ENCODE peak calls at places on chromosomes 5 and 9, in nine cellular contexts. E is K562, G is stomach, T is HepG2, Z is prostate gland, F is upper lobe of left lung, S is transverse colon, L is GM12878, P is Panc1. R is an unnamed sample.

GRCh38 chr5:40465416-40465815 is 214.3 kb upstream of the PTGER4 start:
- DNase-seq in G (no peak), L (no peak), S (no peak), Z (no peak), T (no peak), P (no peak), E (no peak), F (no peak), R (no peak)

GRCh38 chr9:107707419-107707837 is 217.9 kb upstream of the KLF4 start:
- DNase-seq in L (no peak), F (no peak), E (no peak), S (no peak), Z (no peak), T (no peak), P (no peak), G (no peak), R (no peak)

GRCh38 chr5:82820958-82821880 is 256.0 kb downstream of the TMEM167A start:
- DNase-seq in L (no peak), G (no peak), P (no peak), Z (no peak), T (no peak), S (no peak), E (no peak), F (no peak), R (no peak)

GRCh38 chr9:130327070-130327780 is 61.7 kb downstream of the HMCN2 start:
- DNase-seq in E (peak), T (no peak), F (peak), L (no peak), S (no peak), P (no peak), Z (no peak), G (no peak), R (no peak)

GRCh38 chr9:84072621-84073180 is 92.1 kb downstream of the RMI1 start:
- DNase-seq in Z (no peak), E (no peak), P (no peak), L (no peak), F (no peak), G (no peak), T (no peak), S (no peak), R (no peak)

GRCh38 chr5:120457839-120458507 is 6.1 kb upstream of the PRR16 start:
- DNase-seq in S (peak), P (peak), F (no peak), G (peak), T (peak), E (no peak), Z (peak), L (peak), R (peak)

GRCh38 chr5:68217476-68217984 is 2.0 kb downstream of the PIK3R1 start:
- DNase-seq in E (no peak), Z (no peak), G (no peak), T (no peak), P (no peak), L (no peak), F (peak), S (no peak), R (no peak)

GRCh38 chr5:95759634-95760033 is 28.5 kb downstream of the RHOBTB3 start:
- DNase-seq in P (no peak), Z (peak), F (no peak), S (no peak), T (peak), L (no peak), G (no peak), E (no peak), R (no peak)

GRCh38 chr5:159850192-159850573 is 66.1 kb upstream of the ADRA1B start:
- DNase-seq in Z (no peak), L (no peak), S (peak), G (no peak), F (no peak), E (no peak), P (no peak), T (no peak), R (no peak)

GRCh38 chr5:168609806-168610482 is 30.8 kb upstream of the PANK3 start:
- DNase-seq in L (no peak), S (no peak), F (no peak), P (no peak), E (no peak), G (no peak), T (no peak), Z (no peak), R (no peak)

GRCh38 chr5:11046160-11046559 is 285.1 kb upstream of the DAP start:
- DNase-seq in G (no peak), P (peak), F (no peak), Z (no peak), L (no peak), E (no peak), S (no peak), T (no peak), R (no peak)

GRCh38 chr5:142314129-142314528 is 10.7 kb downstream of the SPRY4 start:
- DNase-seq in T (no peak), G (no peak), E (no peak), P (no peak), Z (no peak), S (no peak), L (no peak), F (peak), R (no peak)

GRCh38 chr5:54040773-54041172 is 269.6 kb downstream of the ARL15 start:
- DNase-seq in L (no peak), G (no peak), S (no peak), F (no peak), P (no peak), Z (no peak), E (no peak), T (no peak), R (no peak)

GRCh38 chr9:109258619-109259321 is 62.1 kb downstream of the EPB41L4B start:
- DNase-seq in G (no peak), F (no peak), Z (no peak), S (no peak), T (no peak), L (no peak), P (no peak), E (no peak), R (no peak)

GRCh38 chr9:116087246-116087645 is 66.3 kb upstream of the PAPPA start:
- DNase-seq in G (peak), Z (peak), F (no peak), S (no peak), T (no peak), P (no peak), L (no peak), E (no peak), R (no peak)

GRCh38 chr5:76204713-76205112 is 121.5 kb downstream of the SV2C start:
- DNase-seq in P (no peak), F (no peak), G (peak), S (peak), E (no peak), L (no peak), Z (peak), T (no peak), R (no peak)

GRCh38 chr9:16475257-16475656 is 395.2 kb downstream of the BNC2 start:
- DNase-seq in L (no peak), Z (no peak), S (no peak), G (no peak), P (no peak), E (no peak), F (no peak), T (no peak), R (no peak)

DNA sequence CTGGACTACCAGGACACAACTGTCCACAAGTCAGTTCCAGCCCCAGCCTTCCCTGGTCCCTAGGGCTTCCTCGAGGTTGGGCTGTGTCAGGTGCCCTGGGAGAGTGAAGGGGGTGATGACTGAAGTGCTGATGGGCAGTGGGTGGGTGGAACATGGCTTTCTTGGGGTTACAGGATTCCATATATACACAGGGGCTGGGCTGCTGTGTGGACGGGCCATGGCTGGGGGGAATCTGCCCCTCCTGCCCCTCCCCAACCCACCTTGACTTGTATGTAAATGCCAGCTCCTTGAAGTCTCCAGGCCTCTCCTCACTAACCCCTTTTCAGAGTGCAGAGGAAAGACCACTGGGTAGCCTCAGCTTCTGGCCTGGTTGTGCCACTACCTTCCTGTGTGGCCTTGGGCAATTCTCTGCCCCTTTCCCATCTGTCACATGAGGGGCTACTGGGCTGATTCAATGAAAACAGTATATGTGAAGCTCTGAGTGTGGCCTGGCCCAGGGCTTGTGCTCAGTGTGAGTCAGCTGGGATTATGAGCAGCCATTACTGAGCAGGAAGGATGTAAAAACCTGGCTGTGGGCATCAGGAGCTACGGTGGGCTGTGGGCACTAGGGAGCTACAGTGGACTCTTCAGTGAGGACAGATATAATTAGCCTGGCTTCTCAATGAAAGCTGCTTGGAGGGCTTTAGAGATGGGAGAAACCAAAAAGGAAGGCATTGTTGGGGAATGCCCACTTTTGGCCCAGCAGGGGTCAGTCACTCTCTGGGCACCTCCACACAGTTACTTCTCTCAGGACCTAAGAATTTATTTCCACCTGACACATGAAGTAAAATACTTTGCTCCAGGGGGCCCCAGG is 23.3 kb downstream of the PITX1 start:
- DNase-seq in F (no peak), Z (no peak), S (no peak), E (no peak), L (no peak), G (peak), T (peak), P (no peak), R (peak)
- TF ChIP-seq CTCF in F (no peak), Z (no peak), S (no peak), E (peak), L (no peak), G (no peak), T (peak), P (no peak), R (no peak)

GRCh38 chr9:12922209-12922914 is 147.5 kb downstream of the LURAP1L start:
- DNase-seq in P (no peak), T (no peak), F (no peak), L (no peak), Z (no peak), E (no peak), S (no peak), G (no peak), R (no peak)

GRCh38 chr9:12921621-12922020 is 146.8 kb downstream of the LURAP1L start:
- DNase-seq in T (no peak), E (no peak), P (no peak), L (no peak), S (no peak), Z (no peak), G (no peak), F (no peak), R (no peak)

DNA sequence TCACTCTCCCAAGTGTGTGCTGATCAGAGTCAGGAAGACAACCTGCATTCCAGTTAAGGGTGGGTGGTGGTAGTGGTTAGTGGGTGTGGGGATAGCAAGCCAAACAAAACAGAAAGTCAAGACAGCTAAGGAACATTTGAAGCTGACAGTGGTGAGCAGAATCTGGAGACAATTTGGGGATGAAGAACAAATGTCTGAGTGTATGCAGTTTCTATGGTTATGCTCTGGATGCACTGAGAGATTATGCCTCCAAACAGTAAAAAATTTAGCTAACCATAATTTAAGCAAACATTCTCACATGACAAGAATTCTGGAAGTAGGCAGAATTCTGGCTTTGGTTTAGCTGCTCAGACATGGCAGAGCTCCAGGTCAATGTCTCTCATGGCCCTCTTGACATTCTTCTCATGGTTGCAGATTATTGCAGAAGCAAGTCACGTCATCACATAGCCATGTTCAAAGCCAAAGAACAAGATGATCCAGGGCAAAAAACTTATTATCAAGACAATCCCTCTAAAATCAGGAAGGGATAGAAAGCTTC is 148.7 kb downstream of the LURAP1L start:
- DNase-seq in P (no peak), T (no peak), Z (no peak), S (peak), E (no peak), G (no peak), L (no peak), F (no peak), R (no peak)
- TF ChIP-seq POLR2AphosphoS5 in P (no peak), T (no peak), Z (no peak), S (peak), E (no peak), G (peak), L (no peak), F (no peak), R (no peak)

GRCh38 chr5:154513669-154514084 is 35.6 kb upstream of the HAND1 start:
- DNase-seq in E (no peak), Z (no peak), F (no peak), G (no peak), T (no peak), P (no peak), S (no peak), L (peak), R (no peak)
- H3K27ac ChIP-seq in E (no peak), Z (no peak), F (no peak), G (no peak), T (no peak), P (no peak), S (no peak), L (peak), R (no peak)

DNA sequence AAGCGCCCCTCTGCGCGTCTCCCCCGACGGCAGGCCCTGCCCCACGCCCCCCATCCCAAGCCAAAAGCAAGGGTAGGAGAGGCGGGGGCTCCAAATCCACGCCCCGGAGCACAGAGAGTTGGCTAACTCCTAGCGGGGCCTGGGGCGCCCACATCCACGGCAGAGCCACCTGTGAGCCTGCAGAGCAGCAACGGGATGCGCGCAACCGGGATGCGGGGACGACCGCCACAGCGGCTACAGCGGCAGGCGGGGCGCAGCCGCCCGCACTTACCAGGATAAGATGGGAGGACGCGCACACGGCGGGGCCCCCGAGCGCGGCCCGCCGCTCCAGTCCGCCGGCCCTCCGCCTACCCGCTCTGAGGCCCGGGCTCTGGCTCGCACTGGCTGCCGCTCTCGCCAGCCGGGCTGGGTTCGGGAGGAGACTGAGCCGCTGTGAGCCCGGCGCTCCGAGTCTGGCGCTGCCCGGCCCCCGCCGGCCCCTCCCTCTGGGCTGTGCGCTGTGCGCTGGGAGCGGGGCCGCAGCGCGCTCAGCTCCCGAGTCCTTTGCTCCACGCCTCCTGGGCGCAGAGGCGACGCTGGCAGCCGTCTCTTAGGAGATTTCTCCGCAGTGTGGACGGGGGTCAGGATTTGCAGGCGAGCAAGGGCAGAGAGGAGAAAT is at the start of gene SLC24A2:
- DNase-seq in F (peak), P (no peak), L (no peak), T (no peak), S (no peak), Z (no peak), G (no peak), E (no peak), R (no peak)
- TF ChIP-seq CTCF in F (no peak), P (no peak), L (no peak), T (no peak), S (no peak), Z (no peak), G (no peak), E (no peak), R (no peak)

GRCh38 chr5:1555011-1555807 is 31.4 kb upstream of the LPCAT1 start:
- DNase-seq in G (no peak), L (no peak), Z (no peak), F (peak), S (peak), P (peak), T (peak), E (peak), R (no peak)
- TF ChIP-seq POLR2AphosphoS5 in G (no peak), L (no peak), Z (no peak), F (peak), S (no peak), P (no peak), T (peak), E (no peak), R (no peak)

GRCh38 chr5:139980765-139981164 is 62.3 kb downstream of the NRG2 start:
- DNase-seq in P (no peak), Z (no peak), G (no peak), F (no peak), E (no peak), L (no peak), S (no peak), T (no peak), R (no peak)

GRCh38 chr5:139979943-139980342 is 63.2 kb downstream of the NRG2 start:
- DNase-seq in T (no peak), E (no peak), L (no peak), S (no peak), F (no peak), Z (no peak), G (no peak), P (no peak), R (no peak)

GRCh38 chr5:139982975-139983240 is 60.2 kb downstream of the NRG2 start:
- DNase-seq in S (no peak), E (no peak), L (no peak), F (no peak), T (no peak), G (no peak), Z (no peak), P (no peak), R (no peak)

GRCh38 chr5:139984816-139985215 is 58.3 kb downstream of the NRG2 start:
- DNase-seq in E (no peak), P (no peak), G (no peak), L (no peak), F (no peak), S (no peak), Z (no peak), T (no peak), R (no peak)

DNA sequence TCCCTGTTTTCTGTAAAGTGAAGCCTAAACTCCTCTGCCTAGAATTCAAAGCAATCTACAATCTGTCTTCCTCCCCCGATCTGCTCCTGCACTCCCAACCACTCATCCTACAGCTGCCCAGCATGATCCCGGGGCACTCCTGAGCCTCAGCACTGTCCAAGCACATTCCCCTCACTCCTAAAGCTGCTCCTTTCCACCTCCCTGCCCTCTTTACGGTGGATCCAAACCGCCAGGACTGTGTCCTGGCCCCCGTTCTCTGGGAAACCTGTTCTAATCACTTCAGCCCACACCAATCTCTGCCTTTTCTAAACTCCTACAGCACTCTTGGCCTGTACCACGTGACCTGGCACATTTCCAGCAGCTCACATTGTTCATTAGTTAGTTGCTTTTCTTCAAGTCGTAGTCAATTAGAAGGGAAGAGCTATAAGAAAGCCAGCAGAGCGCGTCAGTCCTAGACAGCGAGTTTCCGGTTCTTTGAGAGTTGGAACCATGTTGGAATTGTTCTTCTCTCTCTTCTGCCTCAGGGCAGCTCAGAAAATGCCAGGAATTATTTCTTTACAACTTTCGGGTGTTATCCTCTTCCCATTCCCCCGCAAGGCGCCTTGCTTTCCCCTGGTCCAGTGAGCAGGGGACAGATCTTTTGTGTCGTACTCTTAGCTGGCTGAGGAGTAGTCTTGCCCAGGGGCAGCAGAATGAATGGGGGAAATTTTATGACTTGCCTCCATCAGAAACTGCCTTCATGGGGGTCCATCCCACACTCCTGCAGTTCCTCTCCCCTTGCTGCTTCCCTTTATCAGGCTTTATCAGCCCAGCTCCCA is 60.7 kb downstream of the NRG2 start:
- DNase-seq in Z (no peak), L (no peak), E (peak), T (no peak), P (no peak), S (peak), G (peak), F (no peak), R (no peak)
- H3K27ac ChIP-seq in Z (no peak), L (no peak), E (no peak), T (no peak), P (no peak), S (no peak), G (no peak), F (no peak), R (no peak)

DNA sequence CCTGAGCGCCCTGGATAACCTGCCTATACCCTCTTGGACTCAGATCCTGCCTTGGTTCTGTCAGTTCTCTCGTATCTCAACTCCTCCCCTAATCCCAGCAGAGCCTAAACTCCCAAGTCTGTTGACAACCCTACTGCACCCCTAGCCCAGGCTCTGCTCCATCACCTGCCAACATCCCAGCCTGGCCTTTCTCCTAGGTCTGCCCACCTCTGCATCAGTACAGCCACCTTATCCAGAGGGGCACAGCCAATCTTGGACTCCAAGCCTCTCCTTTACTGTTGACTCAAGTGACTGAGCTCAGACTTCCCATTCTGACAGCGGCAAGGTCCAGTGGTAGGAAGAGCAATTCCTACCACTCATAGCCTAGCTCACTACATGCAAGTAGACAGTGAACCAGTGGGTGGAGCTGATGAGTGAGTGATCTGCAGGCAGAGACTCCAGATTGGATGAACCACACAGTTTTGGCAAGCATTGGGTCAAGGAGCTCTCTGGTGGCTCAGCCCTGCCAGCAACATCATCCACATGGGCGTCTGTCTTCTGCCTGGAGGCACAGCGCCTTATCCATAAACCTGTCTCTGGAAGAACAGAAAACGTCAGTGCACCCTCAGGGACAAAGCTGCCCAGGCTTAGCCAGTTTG is 26.5 kb downstream of the TRMO start:
- DNase-seq in T (peak), S (no peak), L (no peak), E (peak), G (no peak), P (no peak), Z (no peak), F (no peak), R (no peak)
- TF ChIP-seq CTCF in T (peak), S (no peak), L (peak), E (peak), G (no peak), P (no peak), Z (no peak), F (no peak), R (no peak)

GRCh38 chr5:125181159-125181558 is 434.7 kb upstream of the ZNF608 start:
- DNase-seq in Z (no peak), L (no peak), P (no peak), F (no peak), G (no peak), T (no peak), E (no peak), S (no peak), R (no peak)
- TF ChIP-seq POLR2AphosphoS5 in Z (no peak), L (no peak), P (no peak), F (no peak), G (no peak), T (no peak), E (no peak), S (no peak), R (no peak)